ENCODE peak calls at places on chromosome 11, in nine cellular contexts. One of them, this sample, is unnamed. For H3K4me1, the result is how much of the 10 kb centered on the place peaks cover.

GRCh38 chr11:35040221-35040942 is 98.6 kb upstream of the CD44 start:
- DNase-seq in PC-3: peak
- DNase-seq in heart left ventricle: no peak
- DNase-seq in CD8-positive, alpha-beta memory T cell: peak
- DNase-seq in left lung: no peak
- DNase-seq in cardiac muscle cell: peak
- DNase-seq in gastrocnemius medialis: peak
- DNase-seq in neuronal stem cell: no peak
- DNase-seq in GM23338: no peak
- DNase-seq in this sample: no peak

GRCh38 chr11:76241243-76242000 is 35.1 kb upstream of the WNT11 start:
- DNase-seq in PC-3: no peak
- DNase-seq in heart left ventricle: peak
- DNase-seq in CD8-positive, alpha-beta memory T cell: no peak
- DNase-seq in left lung: peak
- DNase-seq in cardiac muscle cell: no peak
- DNase-seq in gastrocnemius medialis: no peak
- DNase-seq in neuronal stem cell: no peak
- DNase-seq in GM23338: no peak
- DNase-seq in this sample: no peak

GRCh38 chr11:2539761-2540520 is 95.1 kb downstream of the KCNQ1 start:
- DNase-seq in PC-3: no peak
- DNase-seq in heart left ventricle: peak
- DNase-seq in CD8-positive, alpha-beta memory T cell: peak
- DNase-seq in left lung: no peak
- DNase-seq in cardiac muscle cell: no peak
- DNase-seq in gastrocnemius medialis: no peak
- DNase-seq in neuronal stem cell: no peak
- DNase-seq in GM23338: no peak
- DNase-seq in this sample: peak

GRCh38 chr11:70415176-70415575 is 16.8 kb downstream of the CTTN start:
- DNase-seq in PC-3: peak
- DNase-seq in heart left ventricle: no peak
- DNase-seq in CD8-positive, alpha-beta memory T cell: no peak
- DNase-seq in left lung: peak
- DNase-seq in cardiac muscle cell: peak
- DNase-seq in gastrocnemius medialis: no peak
- DNase-seq in neuronal stem cell: no peak
- DNase-seq in GM23338: no peak
- DNase-seq in this sample: no peak

GRCh38 chr11:15536438-15536837 is 421.7 kb downstream of the INSC start:
- DNase-seq in PC-3: no peak
- DNase-seq in heart left ventricle: no peak
- DNase-seq in CD8-positive, alpha-beta memory T cell: no peak
- DNase-seq in left lung: no peak
- DNase-seq in cardiac muscle cell: no peak
- DNase-seq in gastrocnemius medialis: no peak
- DNase-seq in neuronal stem cell: no peak
- DNase-seq in GM23338: no peak
- DNase-seq in this sample: no peak

GRCh38 chr11:84438565-84438964 is 1152.4 kb upstream of the CCDC90B start:
- DNase-seq in PC-3: no peak
- DNase-seq in heart left ventricle: no peak
- DNase-seq in CD8-positive, alpha-beta memory T cell: no peak
- DNase-seq in left lung: no peak
- DNase-seq in cardiac muscle cell: no peak
- DNase-seq in gastrocnemius medialis: no peak
- DNase-seq in neuronal stem cell: no peak
- DNase-seq in GM23338: no peak
- DNase-seq in this sample: no peak

GRCh38 chr11:8207080-8208000 is 38.5 kb upstream of the RIC3 start:
- DNase-seq in PC-3: no peak
- DNase-seq in heart left ventricle: no peak
- DNase-seq in CD8-positive, alpha-beta memory T cell: no peak
- DNase-seq in left lung: no peak
- DNase-seq in cardiac muscle cell: peak
- DNase-seq in gastrocnemius medialis: no peak
- DNase-seq in neuronal stem cell: no peak
- DNase-seq in GM23338: no peak
- DNase-seq in this sample: no peak

GRCh38 chr11:35918716-35919115 is 25.1 kb upstream of the LDLRAD3 start:
- DNase-seq in PC-3: no peak
- DNase-seq in heart left ventricle: no peak
- DNase-seq in CD8-positive, alpha-beta memory T cell: no peak
- DNase-seq in left lung: no peak
- DNase-seq in cardiac muscle cell: no peak
- DNase-seq in gastrocnemius medialis: no peak
- DNase-seq in neuronal stem cell: peak
- DNase-seq in GM23338: no peak
- DNase-seq in this sample: no peak

GRCh38 chr11:18490319-18490718 is 34.7 kb downstream of the LDHAL6A start:
- DNase-seq in PC-3: peak
- DNase-seq in heart left ventricle: no peak
- DNase-seq in CD8-positive, alpha-beta memory T cell: no peak
- DNase-seq in left lung: no peak
- DNase-seq in cardiac muscle cell: no peak
- DNase-seq in gastrocnemius medialis: no peak
- DNase-seq in neuronal stem cell: no peak
- DNase-seq in GM23338: no peak
- DNase-seq in this sample: no peak

GRCh38 chr11:48050304-48050703 is 69.9 kb downstream of the PTPRJ start:
- DNase-seq in PC-3: no peak
- DNase-seq in heart left ventricle: no peak
- DNase-seq in CD8-positive, alpha-beta memory T cell: no peak
- DNase-seq in left lung: no peak
- DNase-seq in cardiac muscle cell: no peak
- DNase-seq in gastrocnemius medialis: no peak
- DNase-seq in neuronal stem cell: no peak
- DNase-seq in GM23338: no peak
- DNase-seq in this sample: no peak

GRCh38 chr11:46511352-46511751 is 82.5 kb downstream of the AMBRA1 start:
- DNase-seq in PC-3: no peak
- DNase-seq in heart left ventricle: no peak
- DNase-seq in CD8-positive, alpha-beta memory T cell: no peak
- DNase-seq in left lung: no peak
- DNase-seq in cardiac muscle cell: no peak
- DNase-seq in gastrocnemius medialis: no peak
- DNase-seq in neuronal stem cell: no peak
- DNase-seq in GM23338: no peak
- DNase-seq in this sample: no peak

GRCh38 chr11:114168691-114169090 is 109.2 kb downstream of the ZBTB16 start:
- DNase-seq in PC-3: no peak
- DNase-seq in heart left ventricle: no peak
- DNase-seq in CD8-positive, alpha-beta memory T cell: no peak
- DNase-seq in left lung: no peak
- DNase-seq in cardiac muscle cell: no peak
- DNase-seq in gastrocnemius medialis: no peak
- DNase-seq in neuronal stem cell: no peak
- DNase-seq in GM23338: no peak
- DNase-seq in this sample: no peak

GRCh38 chr11:83172551-83172950 is 15.6 kb downstream of the PCF11 start:
- DNase-seq in PC-3: no peak
- DNase-seq in heart left ventricle: no peak
- DNase-seq in CD8-positive, alpha-beta memory T cell: no peak
- DNase-seq in left lung: no peak
- DNase-seq in cardiac muscle cell: no peak
- DNase-seq in gastrocnemius medialis: no peak
- DNase-seq in neuronal stem cell: no peak
- DNase-seq in GM23338: no peak
- DNase-seq in this sample: no peak

GRCh38 chr11:44475114-44475686 is 90.3 kb upstream of the CD82 start:
- DNase-seq in PC-3: no peak
- DNase-seq in heart left ventricle: no peak
- DNase-seq in CD8-positive, alpha-beta memory T cell: no peak
- DNase-seq in left lung: no peak
- DNase-seq in cardiac muscle cell: no peak
- DNase-seq in gastrocnemius medialis: no peak
- DNase-seq in neuronal stem cell: no peak
- DNase-seq in GM23338: no peak
- DNase-seq in this sample: no peak

GRCh38 chr11:130168105-130168504 is 8.5 kb downstream of the ST14 start:
- DNase-seq in PC-3: peak
- DNase-seq in heart left ventricle: no peak
- DNase-seq in CD8-positive, alpha-beta memory T cell: no peak
- DNase-seq in left lung: no peak
- DNase-seq in cardiac muscle cell: no peak
- DNase-seq in gastrocnemius medialis: no peak
- DNase-seq in neuronal stem cell: no peak
- DNase-seq in GM23338: no peak
- DNase-seq in this sample: no peak

GRCh38 chr11:114128399-114128798 is 68.9 kb downstream of the ZBTB16 start:
- DNase-seq in PC-3: no peak
- DNase-seq in heart left ventricle: no peak
- DNase-seq in CD8-positive, alpha-beta memory T cell: no peak
- DNase-seq in left lung: no peak
- DNase-seq in cardiac muscle cell: no peak
- DNase-seq in gastrocnemius medialis: no peak
- DNase-seq in neuronal stem cell: no peak
- DNase-seq in GM23338: no peak
- DNase-seq in this sample: no peak

GRCh38 chr11:2269601-2270321 is 627 bp downstream of the ASCL2 start:
- DNase-seq in PC-3: peak
- DNase-seq in heart left ventricle: peak
- DNase-seq in CD8-positive, alpha-beta memory T cell: peak
- DNase-seq in left lung: peak
- DNase-seq in cardiac muscle cell: peak
- DNase-seq in gastrocnemius medialis: no peak
- DNase-seq in neuronal stem cell: no peak
- DNase-seq in GM23338: peak
- DNase-seq in this sample: no peak

GRCh38 chr11:16217631-16218030 is 138.7 kb downstream of the SOX6 start:
- DNase-seq in PC-3: peak
- DNase-seq in heart left ventricle: no peak
- DNase-seq in CD8-positive, alpha-beta memory T cell: no peak
- DNase-seq in left lung: no peak
- DNase-seq in cardiac muscle cell: no peak
- DNase-seq in gastrocnemius medialis: no peak
- DNase-seq in neuronal stem cell: no peak
- DNase-seq in GM23338: no peak
- DNase-seq in this sample: no peak

GRCh38 chr11:117830674-117831351 is 6.3 kb upstream of the FXYD2 start:
- DNase-seq in PC-3: no peak
- DNase-seq in heart left ventricle: no peak
- DNase-seq in CD8-positive, alpha-beta memory T cell: peak
- DNase-seq in left lung: no peak
- DNase-seq in cardiac muscle cell: no peak
- DNase-seq in gastrocnemius medialis: no peak
- DNase-seq in neuronal stem cell: no peak
- DNase-seq in GM23338: no peak
- DNase-seq in this sample: peak
- H3K4me1 ChIP-seq in PC-3: under half
- H3K4me1 ChIP-seq in heart left ventricle: under half
- H3K4me1 ChIP-seq in CD8-positive, alpha-beta memory T cell: under half
- H3K4me1 ChIP-seq in left lung: under half
- H3K4me1 ChIP-seq in cardiac muscle cell: under half
- H3K4me1 ChIP-seq in gastrocnemius medialis: under half
- H3K4me1 ChIP-seq in neuronal stem cell: under half
- H3K4me1 ChIP-seq in GM23338: under half
- H3K4me1 ChIP-seq in this sample: under half

DNA sequence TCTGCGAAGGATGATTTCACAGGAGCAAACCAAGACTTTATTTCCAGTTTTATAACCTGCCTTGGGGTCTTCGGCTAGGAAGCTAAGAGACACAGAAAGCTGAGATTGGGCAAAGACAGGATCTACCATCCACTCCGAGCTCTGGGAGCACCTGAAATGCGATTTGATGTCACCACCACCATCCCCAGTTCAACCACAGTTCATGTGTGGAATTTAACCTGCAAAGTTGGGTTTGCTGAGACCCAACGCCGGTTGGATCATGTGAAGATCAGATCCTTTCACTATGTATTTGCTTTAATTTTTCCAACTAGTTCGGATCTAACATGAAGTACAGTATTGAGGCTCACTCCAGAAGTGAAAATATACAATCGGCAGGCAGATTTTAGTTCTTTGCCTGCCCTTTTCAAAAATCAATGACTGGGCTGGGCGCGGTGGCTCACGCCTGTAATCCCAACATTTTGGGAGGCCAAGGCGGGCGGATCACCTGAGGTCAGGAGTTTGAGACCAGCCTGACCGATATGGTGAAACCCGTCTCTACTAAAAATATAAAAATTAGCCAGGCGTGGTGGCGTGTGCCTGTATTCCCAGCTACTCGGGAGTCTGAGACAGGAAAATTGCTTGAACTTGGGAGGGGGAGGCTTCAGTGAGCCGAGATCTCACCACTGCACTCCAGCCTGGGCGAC is 1.4 kb upstream of the C11orf24 start:
- DNase-seq in PC-3: no peak
- DNase-seq in heart left ventricle: no peak
- DNase-seq in CD8-positive, alpha-beta memory T cell: no peak
- DNase-seq in left lung: no peak
- DNase-seq in cardiac muscle cell: no peak
- DNase-seq in gastrocnemius medialis: no peak
- DNase-seq in neuronal stem cell: no peak
- DNase-seq in GM23338: no peak
- DNase-seq in this sample: no peak
- H3K4me3 ChIP-seq in PC-3: peak
- H3K4me3 ChIP-seq in heart left ventricle: peak
- H3K4me3 ChIP-seq in CD8-positive, alpha-beta memory T cell: no peak
- H3K4me3 ChIP-seq in left lung: no peak
- H3K4me3 ChIP-seq in cardiac muscle cell: no peak
- H3K4me3 ChIP-seq in gastrocnemius medialis: no peak
- H3K4me3 ChIP-seq in neuronal stem cell: peak
- H3K4me3 ChIP-seq in GM23338: peak
- H3K4me3 ChIP-seq in this sample: no peak

DNA sequence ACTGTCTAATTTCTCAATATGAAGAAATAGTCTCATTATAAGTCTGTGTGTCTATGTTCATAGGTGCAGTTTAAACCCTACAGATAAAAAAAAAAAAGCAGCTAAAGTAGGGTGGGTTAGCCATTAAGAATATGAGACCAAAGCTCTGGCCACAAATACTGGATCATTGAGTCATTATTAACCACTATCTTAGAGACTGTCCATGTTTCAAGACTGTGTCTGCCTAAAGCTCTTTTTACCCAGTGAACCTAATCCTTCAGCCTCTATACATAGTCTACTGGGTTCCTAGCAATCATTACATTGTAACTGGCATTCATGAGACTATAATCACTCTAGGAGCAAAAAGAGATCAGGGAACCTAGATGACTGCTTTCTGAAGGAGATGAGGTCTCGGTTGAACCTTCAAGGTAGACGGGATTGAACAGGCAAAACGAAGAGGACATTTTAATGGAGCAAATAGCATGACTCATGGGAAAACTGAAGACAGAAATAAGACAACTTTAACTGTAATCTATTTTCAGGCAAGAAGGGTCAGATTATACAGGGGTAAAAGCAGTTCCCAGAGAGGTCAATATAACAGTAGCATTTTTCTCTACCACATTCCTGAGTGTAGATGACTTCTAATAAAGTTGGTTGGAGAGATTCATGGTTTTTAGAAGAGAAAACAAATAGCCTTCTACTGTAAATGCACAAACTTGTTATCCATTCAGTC is 64.0 kb upstream of the FIBIN start:
- DNase-seq in PC-3: no peak
- DNase-seq in heart left ventricle: no peak
- DNase-seq in CD8-positive, alpha-beta memory T cell: no peak
- DNase-seq in left lung: no peak
- DNase-seq in cardiac muscle cell: no peak
- DNase-seq in gastrocnemius medialis: no peak
- DNase-seq in neuronal stem cell: no peak
- DNase-seq in GM23338: no peak
- DNase-seq in this sample: no peak
- H3K27ac ChIP-seq in PC-3: no peak
- H3K27ac ChIP-seq in heart left ventricle: peak
- H3K27ac ChIP-seq in CD8-positive, alpha-beta memory T cell: no peak
- H3K27ac ChIP-seq in left lung: no peak
- H3K27ac ChIP-seq in cardiac muscle cell: no peak
- H3K27ac ChIP-seq in gastrocnemius medialis: no peak
- H3K27ac ChIP-seq in neuronal stem cell: no peak
- H3K27ac ChIP-seq in GM23338: no peak
- H3K27ac ChIP-seq in this sample: no peak

GRCh38 chr11:132839226-132839625 is 693.1 kb downstream of the OPCML start:
- DNase-seq in PC-3: no peak
- DNase-seq in heart left ventricle: no peak
- DNase-seq in CD8-positive, alpha-beta memory T cell: no peak
- DNase-seq in left lung: no peak
- DNase-seq in cardiac muscle cell: no peak
- DNase-seq in gastrocnemius medialis: no peak
- DNase-seq in neuronal stem cell: no peak
- DNase-seq in GM23338: no peak
- DNase-seq in this sample: no peak
- H3K4me1 ChIP-seq in PC-3: under half
- H3K4me1 ChIP-seq in heart left ventricle: under half
- H3K4me1 ChIP-seq in CD8-positive, alpha-beta memory T cell: under half
- H3K4me1 ChIP-seq in left lung: under half
- H3K4me1 ChIP-seq in cardiac muscle cell: under half
- H3K4me1 ChIP-seq in gastrocnemius medialis: under half
- H3K4me1 ChIP-seq in neuronal stem cell: under half
- H3K4me1 ChIP-seq in GM23338: under half
- H3K4me1 ChIP-seq in this sample: under half